ENCODE peak calls at places on chromosomes 3 and 15, in nine cellular contexts. E is testis; D is HCT116; U is T-helper 1 cell; F is GM12865; Q is NCI-H146; R is NB4; I is activated effector memory CD4-positive, alpha-beta T cell treated with anti-CD3 and anti-CD28 coated beads, Interleukin-2, amount 50 U/mL, for 16 hours; Z is stomach. P is an unnamed sample.
A peak's percentile ranks its signal among the peaks of the same experiment; 100 is the strongest.

GRCh38 chr3:127706785-127707351 is 34.1 kb downstream of the ABTB1 start:
- DNase-seq in E (no peak), Z (no peak), I (peak; percentile 56), D (no peak), F (no peak), R (no peak), Q (no peak), U (no peak), P (no peak)

GRCh38 chr3:186653984-186654383 is 11.8 kb upstream of the HRG start:
- DNase-seq in U (no peak), Q (peak; percentile 10), I (no peak), Z (no peak), E (no peak), D (peak; percentile 13), F (no peak), R (no peak), P (no peak)

GRCh38 chr3:107962946-107963345 is 127.9 kb downstream of the CD47 start:
- DNase-seq in E (no peak), U (no peak), Q (no peak), Z (no peak), F (no peak), R (no peak), I (no peak), D (no peak), P (peak; percentile 82)

GRCh38 chr3:63344676-63345075 is 66.6 kb downstream of the SYNPR start:
- DNase-seq in D (no peak), Z (no peak), Q (peak; percentile 53), R (no peak), I (no peak), E (no peak), F (no peak), U (no peak), P (no peak)

GRCh38 chr3:52333869-52334557 is 17.9 kb downstream of the DNAH1 start:
- DNase-seq in Q (peak; percentile 33), U (no peak), D (no peak), Z (no peak), I (no peak), R (no peak), E (no peak), F (no peak), P (no peak)

GRCh38 chr3:120450914-120451669 is at the start of gene FSTL1:
- DNase-seq in E (peak; percentile 65), R (no peak), U (no peak), F (no peak), D (no peak), I (no peak), Z (no peak), Q (no peak), P (peak; percentile 67)

GRCh38 chr3:72223116-72223515 is 438.2 kb upstream of the PROK2 start:
- DNase-seq in E (no peak), D (no peak), U (no peak), F (no peak), R (no peak), I (no peak), Q (no peak), Z (no peak), P (no peak)

GRCh38 chr3:12984023-12984823 is 89.0 kb downstream of the IQSEC1 start:
- DNase-seq in E (peak; percentile 82), I (peak; percentile 82), U (no peak), R (peak; percentile 83), Q (peak; percentile 23), D (peak; percentile 43), F (peak; percentile 76), Z (peak; percentile 83), P (peak; percentile 86)

GRCh38 chr15:61951949-61952348 is 108.3 kb downstream of the VPS13C start:
- DNase-seq in Q (no peak), D (no peak), U (no peak), E (peak; percentile 52), R (no peak), Z (peak; percentile 25), F (no peak), I (no peak), P (peak; percentile 60)

GRCh38 chr3:177410734-177411133 is 213.5 kb upstream of the TBL1XR1 start:
- DNase-seq in E (no peak), U (no peak), D (no peak), I (no peak), R (no peak), F (peak; percentile 11), Q (peak; percentile 100), Z (peak; percentile 75), P (peak; percentile 59)

GRCh38 chr15:74754593-74755215 is 6.1 kb downstream of the CYP1A2 start:
- DNase-seq in E (no peak), U (no peak), I (no peak), Z (no peak), F (no peak), Q (no peak), D (no peak), R (peak; percentile 90), P (no peak)

GRCh38 chr15:35168464-35168863 is 83.4 kb upstream of the NANOGP8 start:
- DNase-seq in Q (no peak), E (no peak), I (no peak), R (no peak), F (no peak), Z (no peak), U (no peak), D (no peak), P (peak; percentile 47)

GRCh38 chr3:4720316-4721075 is 227.3 kb downstream of the ITPR1 start:
- DNase-seq in U (no peak), E (peak; percentile 91), Q (no peak), R (peak; percentile 65), D (peak; percentile 60), F (peak; percentile 48), I (no peak), Z (peak; percentile 82), P (peak; percentile 83)

GRCh38 chr3:172694526-172694925 is 16.3 kb downstream of the NCEH1 start:
- DNase-seq in D (no peak), F (no peak), E (no peak), I (no peak), Z (no peak), Q (no peak), R (no peak), U (no peak), P (peak; percentile 41)

GRCh38 chr3:58184982-58185360 is 25.8 kb downstream of the DNASE1L3 start:
- DNase-seq in E (no peak), I (no peak), D (no peak), Q (no peak), U (no peak), Z (no peak), R (no peak), F (no peak), P (no peak)

GRCh38 chr3:187914231-187914630 is 169.0 kb upstream of the BCL6 start:
- DNase-seq in U (no peak), E (no peak), D (no peak), I (no peak), Z (no peak), R (no peak), F (no peak), Q (no peak), P (no peak)

GRCh38 chr3:124976378-124976777 is 41.8 kb upstream of the MUC13 start:
- DNase-seq in Z (no peak), I (no peak), F (no peak), Q (no peak), D (no peak), R (no peak), E (no peak), U (no peak), P (no peak)

GRCh38 chr15:80977627-80978036 is 12.0 kb downstream of the MESD start:
- DNase-seq in U (no peak), E (peak; percentile 72), Q (peak; percentile 29), F (peak; percentile 36), I (peak; percentile 73), Z (peak; percentile 71), R (peak; percentile 62), D (no peak), P (peak; percentile 80)

GRCh38 chr15:99909914-99910313 is 176.7 kb upstream of the LYSMD4 start:
- DNase-seq in U (no peak), R (peak; percentile 50), D (peak; percentile 38), F (peak; percentile 43), Z (no peak), Q (peak; percentile 3), E (no peak), I (no peak), P (no peak)

GRCh38 chr3:72847282-72847681 is 963 bp downstream of the SHQ1 start:
- DNase-seq in F (peak; percentile 17), U (no peak), E (no peak), R (no peak), I (no peak), Z (no peak), Q (no peak), D (no peak), P (peak; percentile 10)

GRCh38 chr3:178275311-178275710 is 260.9 kb upstream of the KCNMB2 start:
- DNase-seq in D (no peak), U (no peak), Q (no peak), I (no peak), E (no peak), F (no peak), R (no peak), Z (no peak), P (no peak)

GRCh38 chr3:54198556-54198955 is 76.2 kb downstream of the CACNA2D3 start:
- DNase-seq in E (no peak), R (no peak), Q (peak; percentile 83), F (no peak), U (no peak), I (no peak), D (no peak), Z (no peak), P (no peak)